ENCODE peak calls at places on chromosomes 4 and X, in seven cellular contexts. O is CD4-positive, alpha-beta memory T cell; P is cardiac muscle cell; S is IMR-90; G is tibial nerve; N is H9; C is adrenal gland. W is an unnamed sample.

GRCh38 chrX:76893930-76894329 is 466.4 kb downstream of the MAGEE1 start:
- DNase-seq in N (no peak), G (no peak), S (no peak), C (no peak), P (no peak), O (no peak), W (no peak)

GRCh38 chr4:169385356-169385755 is 114.6 kb upstream of the SH3RF1 start:
- DNase-seq in O (no peak), C (no peak), G (no peak), S (peak; percentile 87), N (no peak), P (no peak), W (no peak)

GRCh38 chr4:92304636-92305035 is 870 bp downstream of the GRID2 start:
- DNase-seq in O (no peak), C (no peak), S (no peak), N (peak; percentile 43), P (peak; percentile 7), G (no peak), W (no peak)

GRCh38 chr4:48905363-48906015 is 1.1 kb downstream of the OCIAD2 start:
- DNase-seq in S (peak; percentile 61), O (no peak), N (no peak), P (peak; percentile 60), G (no peak), C (no peak), W (no peak)

GRCh38 chrX:12032082-12032481 is 106.2 kb upstream of the FRMPD4 start:
- DNase-seq in G (no peak), P (peak; percentile 62), S (no peak), C (no peak), O (no peak), N (no peak), W (no peak)

GRCh38 chr4:144709159-144709558 is 63.2 kb downstream of the HHIP start:
- DNase-seq in P (peak; percentile 56), C (no peak), O (no peak), S (peak; percentile 89), N (no peak), G (no peak), W (no peak)

GRCh38 chr4:106585920-106586349 is 217.4 kb upstream of the GIMD1 start:
- DNase-seq in P (no peak), G (no peak), C (no peak), S (no peak), O (no peak), N (no peak), W (no peak)

GRCh38 chrX:120536056-120536455 is 24.7 kb downstream of the CUL4B start:
- DNase-seq in N (no peak), O (no peak), P (no peak), C (no peak), G (no peak), S (no peak), W (no peak)

GRCh38 chrX:39582091-39582490 is 515.7 kb downstream of the BCOR start:
- DNase-seq in S (no peak), O (no peak), G (no peak), P (peak; percentile 40), C (no peak), N (no peak), W (no peak)

GRCh38 chrX:20361890-20362262 is 95.2 kb upstream of the RPS6KA3 start:
- DNase-seq in G (peak; percentile 8), P (peak; percentile 82), S (peak; percentile 75), C (no peak), N (no peak), O (no peak), W (no peak)

GRCh38 chrX:18973527-18974192 is 10.3 kb downstream of the PHKA2 start:
- DNase-seq in S (no peak), G (no peak), C (no peak), O (no peak), N (no peak), P (peak; percentile 23), W (no peak)

GRCh38 chrX:17081535-17081934 is 135.1 kb downstream of the REPS2 start:
- DNase-seq in O (no peak), P (peak; percentile 6), C (peak; percentile 51), N (no peak), S (no peak), G (no peak), W (peak; percentile 4)

GRCh38 chrX:12153741-12154140 is 15.5 kb downstream of the FRMPD4 start:
- DNase-seq in C (no peak), N (no peak), O (no peak), P (no peak), G (no peak), S (peak; percentile 34), W (no peak)

GRCh38 chr4:140426610-140427103 is 791 bp downstream of the CLGN start:
- DNase-seq in P (peak; percentile 3), G (no peak), O (no peak), N (no peak), S (no peak), C (no peak), W (no peak)

GRCh38 chr4:141686146-141686775 is 49.9 kb downstream of the IL15 start:
- DNase-seq in O (no peak), S (peak; percentile 52), N (no peak), C (no peak), P (peak; percentile 71), G (no peak), W (no peak)

GRCh38 chr4:130901321-130901720 is 1805.4 kb downstream of the C4orf33 start:
- DNase-seq in P (no peak), O (no peak), G (no peak), N (no peak), S (no peak), C (no peak), W (no peak)

GRCh38 chrX:154516655-154517100 is 646 bp upstream of the FAM3A start:
- DNase-seq in N (peak; percentile 59), G (peak; percentile 41), S (peak; percentile 54), O (no peak), C (no peak), P (peak; percentile 92), W (no peak)

GRCh38 chr4:8391972-8392371 is 48.6 kb downstream of the ACOX3 start:
- DNase-seq in C (peak; percentile 60), G (peak; percentile 45), P (peak; percentile 94), O (no peak), N (no peak), S (peak; percentile 89), W (peak; percentile 80)

GRCh38 chr4:128123036-128123435 is 61.9 kb downstream of the LARP1B start:
- DNase-seq in O (no peak), C (no peak), N (no peak), S (no peak), P (no peak), G (no peak), W (no peak)

GRCh38 chr4:80265571-80266266 is 745 bp upstream of the FGF5 start:
- DNase-seq in N (peak; percentile 36), S (peak; percentile 92), O (no peak), G (no peak), P (peak; percentile 54), C (no peak), W (no peak)

GRCh38 chr4:99853993-99854392 is 37.4 kb downstream of the DAPP1 start:
- DNase-seq in O (no peak), S (no peak), G (no peak), C (no peak), N (no peak), P (no peak), W (no peak)

GRCh38 chr4:26087108-26087507 is 173.1 kb downstream of the SMIM20 start:
- DNase-seq in N (no peak), P (no peak), G (no peak), C (no peak), S (peak; percentile 56), O (no peak), W (no peak)

GRCh38 chr4:82681759-82682158 is 116.8 kb downstream of the SCD5 start:
- DNase-seq in C (no peak), N (no peak), P (no peak), G (no peak), S (no peak), O (no peak), W (no peak)

GRCh38 chr4:58871509-58871908 is 1761.3 kb upstream of the IGFBP7 start:
- DNase-seq in O (no peak), N (no peak), S (no peak), G (no peak), P (no peak), C (no peak), W (no peak)

GRCh38 chr4:152063301-152064235 is 302.8 kb upstream of the GATB start:
- DNase-seq in C (no peak), P (no peak), N (no peak), G (no peak), O (peak; percentile 73), S (no peak), W (peak; percentile 37)

GRCh38 chrX:119878740-119879139 is 7.1 kb downstream of the NDUFA1 start:
- DNase-seq in G (no peak), S (no peak), O (no peak), C (no peak), N (no peak), P (no peak), W (no peak)

GRCh38 chr4:165873298-165874071 is 448 bp downstream of the TLL1 start:
- DNase-seq in P (peak; percentile 44), S (no peak), N (peak; percentile 48), O (no peak), G (no peak), C (no peak), W (no peak)

GRCh38 chr4:168019921-168020320 is 72.4 kb upstream of the ANXA10 start:
- DNase-seq in O (no peak), S (no peak), C (no peak), N (no peak), P (no peak), G (no peak), W (no peak)

GRCh38 chr4:30586850-30587249 is 133.3 kb upstream of the PCDH7 start:
- DNase-seq in G (no peak), N (no peak), O (peak; percentile 28), S (no peak), C (no peak), P (no peak), W (no peak)

GRCh38 chr4:52838729-52839722 is 23.1 kb upstream of the RASL11B start:
- DNase-seq in P (no peak), S (no peak), G (no peak), O (no peak), N (no peak), C (no peak), W (no peak)
- H3K27ac ChIP-seq in P (no peak overlapping the region), S (no peak overlapping the region), G (no peak overlapping the region), O (no peak overlapping the region), N (no peak overlapping the region), C (no peak overlapping the region), W (no peak overlapping the region)

GRCh38 chrX:3811331-3812311 is 98.2 kb upstream of the PRKX start:
- DNase-seq in S (peak; percentile 58), O (peak; percentile 66), C (peak; percentile 20), G (no peak), N (no peak), P (peak; percentile 60), W (no peak)
- H3K27ac ChIP-seq in S (no peak overlapping the region), O (no peak overlapping the region), C (no peak overlapping the region), G (no peak overlapping the region), N (no peak overlapping the region), P (no peak overlapping the region), W (no peak overlapping the region)

GRCh38 chr4:185469539-185470154 is 1.9 kb downstream of the CCDC110 start:
- DNase-seq in N (no peak), C (no peak), O (no peak), P (no peak), S (no peak), G (no peak), W (no peak)
- H3K27ac ChIP-seq in N (no peak overlapping the region), C (no peak overlapping the region), O (no peak overlapping the region), P (no peak overlapping the region), S (no peak overlapping the region), G (no peak overlapping the region), W (peak overlapping the region; percentile 78)

DNA sequence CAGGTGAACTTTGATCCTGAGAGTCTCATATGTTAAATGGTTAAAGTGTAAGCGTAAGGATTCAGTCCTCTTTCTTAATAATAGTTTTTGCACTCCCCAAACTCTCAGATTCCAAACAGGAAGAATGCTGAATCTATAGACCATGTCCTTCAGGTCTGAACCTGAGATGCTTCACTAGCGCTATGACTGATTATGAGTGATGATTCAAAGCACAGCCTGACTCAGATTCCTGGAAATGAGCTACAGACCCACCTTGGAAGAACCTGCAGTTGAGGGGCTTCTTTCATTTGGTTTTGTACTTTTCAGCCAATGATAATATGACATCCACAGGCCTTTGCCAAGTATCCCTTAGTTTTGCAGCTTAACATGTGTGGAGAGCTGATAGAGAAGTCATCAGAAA is 1.4 kb downstream of the EDNRA start:
- DNase-seq in N (no peak), P (no peak), S (no peak), C (no peak), G (no peak), O (no peak), W (no peak)
- H3K27ac ChIP-seq in N (no peak overlapping the region), P (peak overlapping the region; percentile 94), S (peak overlapping the region; percentile 54), C (no peak overlapping the region), G (no peak overlapping the region), O (no peak overlapping the region), W (peak overlapping the region; percentile 61)

W was measured in gastrocnemius medialis.